ENCODE peak calls at places on chromosomes 2 and 18, in ten cellular contexts. O is suprapubic skin, L is upper lobe of right lung, N is spleen, V is lower lobe of right lung, E is AG04450, K is GM12878, H is body of pancreas, P is GM06990, Q is osteoblast. F is an unnamed sample.

GRCh38 chr2:19861771-19862170 is 40.0 kb downstream of the TTC32 start:
- DNase-seq in N (no peak), P (no peak), H (no peak), Q (no peak), L (no peak), V (no peak), E (no peak), K (no peak), O (no peak), F (no peak)

GRCh38 chr2:3728104-3729054 is 25.0 kb downstream of the DCDC2C start:
- DNase-seq in P (no peak), V (no peak), O (no peak), E (peak; percentile 26), N (no peak), H (no peak), Q (peak; percentile 90), L (no peak), K (no peak), F (no peak)

GRCh38 chr2:151325696-151326095 is 31.7 kb upstream of the TNFAIP6 start:
- DNase-seq in L (no peak), P (no peak), H (no peak), E (no peak), V (no peak), K (no peak), Q (no peak), N (no peak), O (no peak), F (no peak)

GRCh38 chr2:24362253-24362652 is 1.9 kb upstream of the ITSN2 start:
- DNase-seq in H (no peak), O (no peak), L (no peak), K (no peak), P (no peak), E (no peak), V (no peak), Q (no peak), N (no peak), F (no peak)

GRCh38 chr18:14930076-14930475 is 182.1 kb downstream of the ANKRD30B start:
- DNase-seq in N (no peak), V (no peak), E (no peak), O (no peak), H (no peak), K (no peak), L (no peak), Q (no peak), P (no peak), F (no peak)

GRCh38 chr2:207236156-207236935 is 70.6 kb upstream of the KLF7 start:
- DNase-seq in E (no peak), P (no peak), O (no peak), V (peak; percentile 57), N (no peak), L (no peak), K (no peak), H (peak; percentile 56), Q (no peak), F (no peak)

GRCh38 chr2:67649331-67650071 is 252.4 kb downstream of the ETAA1 start:
- DNase-seq in P (no peak), V (no peak), K (no peak), O (peak; percentile 65), L (no peak), H (peak; percentile 70), N (no peak), Q (no peak), E (no peak), F (peak; percentile 66)

GRCh38 chr18:10995576-10995975 is 153.8 kb downstream of the PIEZO2 start:
- DNase-seq in N (no peak), V (no peak), H (no peak), Q (no peak), L (no peak), K (no peak), P (no peak), O (no peak), E (no peak), F (no peak)

GRCh38 chr2:127121341-127121740 is 14.4 kb upstream of the BIN1 start:
- DNase-seq in Q (no peak), L (no peak), E (no peak), V (no peak), P (no peak), H (no peak), N (no peak), O (no peak), K (no peak), F (no peak)

GRCh38 chr2:129004940-129005490 is 686.3 kb upstream of the HS6ST1 start:
- DNase-seq in V (no peak), N (no peak), E (no peak), K (no peak), O (no peak), P (no peak), H (no peak), L (no peak), Q (no peak), F (no peak)

GRCh38 chr18:34838669-34839068 is 128.6 kb downstream of the DTNA start:
- DNase-seq in K (no peak), P (no peak), N (no peak), V (no peak), L (no peak), H (no peak), O (no peak), Q (no peak), E (no peak), F (no peak)

GRCh38 chr2:136935119-136935518 is 169.8 kb downstream of the THSD7B start:
- DNase-seq in O (no peak), Q (no peak), P (no peak), E (no peak), V (no peak), N (no peak), K (no peak), H (no peak), L (no peak), F (no peak)
- TF ChIP-seq CTCF in O (no peak), Q (no peak), P (no peak), E (no peak), V (no peak), N (no peak), K (no peak), H (no peak), L (no peak), F (no peak)

GRCh38 chr2:130286983-130287655 is 55.6 kb upstream of the IMP4 start:
- DNase-seq in N (peak; percentile 71), K (no peak), L (no peak), P (no peak), O (no peak), E (no peak), Q (no peak), H (no peak), V (no peak), F (no peak)

GRCh38 chr2:130289780-130290179 is 52.9 kb upstream of the IMP4 start:
- DNase-seq in L (no peak), P (no peak), H (no peak), K (no peak), N (no peak), Q (no peak), E (no peak), V (no peak), O (no peak), F (no peak)

GRCh38 chr2:130287656-130288026 is 55.1 kb upstream of the IMP4 start:
- DNase-seq in E (no peak), Q (no peak), K (no peak), H (no peak), V (no peak), P (no peak), O (no peak), N (peak; percentile 44), L (no peak), F (no peak)

GRCh38 chr2:130288467-130289403 is 54.0 kb upstream of the IMP4 start:
- DNase-seq in V (no peak), L (no peak), K (no peak), N (peak; percentile 74), P (no peak), H (no peak), E (no peak), O (no peak), Q (no peak), F (no peak)
- H3K4me3 ChIP-seq in V (no peak overlapping the region), L (no peak overlapping the region), K (no peak overlapping the region), N (no peak overlapping the region), P (no peak overlapping the region), H (no peak overlapping the region), E (no peak overlapping the region), O (no peak overlapping the region), Q (no peak overlapping the region), F (no peak overlapping the region)

GRCh38 chr2:44770221-44771187 is 171.0 kb upstream of the SIX3 start:
- DNase-seq in P (no peak), E (no peak), Q (peak; percentile 75), V (no peak), K (no peak), L (no peak), N (no peak), O (no peak), H (no peak), F (no peak)

GRCh38 chr2:44766777-44767176 is 174.7 kb upstream of the SIX3 start:
- DNase-seq in O (no peak), Q (no peak), L (no peak), V (no peak), E (no peak), K (no peak), H (no peak), P (no peak), N (no peak), F (no peak)

GRCh38 chr2:44767691-44768090 is 173.8 kb upstream of the SIX3 start:
- DNase-seq in Q (no peak), K (no peak), P (no peak), H (no peak), L (no peak), N (no peak), O (no peak), E (no peak), V (no peak), F (no peak)

GRCh38 chr2:44769349-44770005 is 172.0 kb upstream of the SIX3 start:
- DNase-seq in E (no peak), H (no peak), V (no peak), P (no peak), L (no peak), N (no peak), O (no peak), Q (no peak), K (no peak), F (no peak)

GRCh38 chr2:44768438-44769236 is 172.9 kb upstream of the SIX3 start:
- DNase-seq in P (no peak), O (no peak), Q (no peak), L (no peak), V (no peak), H (no peak), K (no peak), N (peak; percentile 68), E (no peak), F (no peak)
- H3K27me3 ChIP-seq in P (no peaks in the 10 kb centered on the region), O (peaks cover 6% of the 10 kb centered on the region), Q (peaks cover 24% of the 10 kb centered on the region), L (peaks cover 4% of the 10 kb centered on the region), V (peaks cover 3% of the 10 kb centered on the region), H (no peaks in the 10 kb centered on the region), K (no peaks in the 10 kb centered on the region), N (peaks cover 22% of the 10 kb centered on the region), E (peaks cover 24% of the 10 kb centered on the region), F (peaks cover 8% of the 10 kb centered on the region)

DNA sequence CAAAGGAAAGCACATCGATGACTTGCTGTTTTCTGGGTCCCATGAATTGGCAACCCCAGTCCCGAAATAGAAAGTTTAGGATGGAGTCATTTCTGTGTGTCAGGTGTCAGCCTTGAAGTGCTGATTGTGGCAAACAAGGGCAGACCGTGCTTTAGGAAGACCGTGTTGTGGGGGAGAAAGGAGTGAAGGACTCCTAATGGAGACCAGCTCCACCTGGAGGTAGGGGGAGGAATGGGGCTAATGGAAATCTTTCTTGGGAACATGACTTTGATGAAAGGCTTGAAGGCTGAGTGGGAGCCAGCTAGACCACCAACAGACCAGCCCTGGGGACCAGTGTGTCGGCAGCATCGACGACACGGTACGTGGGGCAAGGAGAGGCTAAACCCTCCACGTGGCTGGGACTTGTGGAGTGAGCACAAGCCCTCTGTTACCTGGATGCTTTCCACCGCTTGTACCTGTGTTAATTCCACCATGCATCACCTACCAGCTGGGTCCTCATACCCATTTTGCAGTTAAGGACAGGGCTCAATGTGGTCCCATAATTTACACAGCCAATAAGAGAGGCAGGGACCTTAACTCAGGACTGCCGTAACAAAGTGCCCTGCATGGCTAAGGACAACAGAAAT is 104.2 kb downstream of the SH3BP4 start:
- DNase-seq in O (no peak), E (no peak), P (no peak), K (no peak), L (peak; percentile 62), Q (peak; percentile 77), N (no peak), H (peak; percentile 72), V (no peak), F (no peak)
- TF ChIP-seq CTCF in O (peak; percentile 39), E (peak; percentile 53), P (peak; percentile 35), K (peak; percentile 12), L (peak; percentile 59), Q (peak; percentile 48), N (peak; percentile 44), H (peak; percentile 69), V (peak; percentile 59), F (peak; percentile 50)